ENCODE peak calls at places on chromosome 15, in five cellular contexts. Q is SJSA1; Z is DND-41; B is neuronal stem cell; Y is CD8-positive, alpha-beta T cell. K is an unnamed sample.

GRCh38 chr15:68610825-68611224 is 32.0 kb downstream of the CORO2B start:
- DNase-seq in Z (no peak), Y (no peak), B (no peak), Q (no peak), K (no peak)

GRCh38 chr15:42050484-42051255 is 29.8 kb upstream of the PLA2G4E start:
- DNase-seq in Z (no peak), Y (no peak), Q (no peak), B (no peak), K (no peak)

GRCh38 chr15:32774022-32774421 is 56.2 kb downstream of the GREM1 start:
- DNase-seq in Q (peak; percentile 99), Z (no peak), Y (no peak), B (no peak), K (no peak)

GRCh38 chr15:73368301-73369072 is at the start of gene HCN4:
- DNase-seq in Z (no peak), B (peak; percentile 72), Q (no peak), Y (no peak), K (no peak)

GRCh38 chr15:75198560-75199346 is 2.9 kb upstream of the C15orf39 start:
- DNase-seq in Q (peak; percentile 46), Y (no peak), Z (peak; percentile 76), B (no peak), K (no peak)

GRCh38 chr15:90071220-90071807 is 31.0 kb downstream of the IDH2 start:
- DNase-seq in Z (peak; percentile 78), Y (peak; percentile 65), Q (peak; percentile 63), B (no peak), K (peak; percentile 78)

GRCh38 chr15:92625297-92625980 is 30.1 kb downstream of the FAM174B start:
- DNase-seq in Y (no peak), Z (no peak), B (no peak), Q (no peak), K (no peak)

GRCh38 chr15:77138167-77138522 is 67.2 kb upstream of the TSPAN3 start:
- DNase-seq in Z (no peak), B (no peak), Y (no peak), Q (no peak), K (no peak)

GRCh38 chr15:92506506-92506905 is 112.8 kb downstream of the ST8SIA2 start:
- DNase-seq in Z (no peak), Y (no peak), Q (no peak), B (no peak), K (no peak)

GRCh38 chr15:66633346-66633745 is 67.5 kb upstream of the LCTL start:
- DNase-seq in Q (no peak), Z (no peak), B (no peak), Y (no peak), K (no peak)

GRCh38 chr15:90020041-90020735 is 19.1 kb downstream of the ZNF710 start:
- DNase-seq in B (no peak), Q (no peak), Z (no peak), Y (no peak), K (no peak)

GRCh38 chr15:22980189-22981136 is at the start of gene CYFIP1:
- DNase-seq in Q (peak; percentile 84), Y (no peak), B (peak; percentile 66), Z (no peak), K (peak; percentile 87)

GRCh38 chr15:70507772-70508351 is 255.5 kb downstream of the UACA start:
- DNase-seq in Q (peak; percentile 69), B (no peak), Y (no peak), Z (peak; percentile 35), K (no peak)

GRCh38 chr15:78620839-78621421 is at the start of gene CHRNA3:
- DNase-seq in Q (no peak), B (no peak), Z (peak; percentile 34), Y (no peak), K (peak; percentile 13)

GRCh38 chr15:39584662-39585393 is 3.9 kb downstream of the THBS1 start:
- DNase-seq in Z (no peak), Q (no peak), B (no peak), Y (no peak), K (no peak)
- H3K4me3 ChIP-seq in Z (no peak overlapping the region), Q (no peak overlapping the region), B (no peak overlapping the region), Y (no peak overlapping the region), K (no peak overlapping the region)

GRCh38 chr15:101642361-101642760 is 9.8 kb downstream of the TM2D3 start:
- DNase-seq in Y (no peak), Q (no peak), Z (no peak), B (no peak), K (no peak)
- H3K27ac ChIP-seq in Y (no peak overlapping the region), Q (no peak overlapping the region), Z (peak overlapping the region; percentile 49), B (peak overlapping the region; percentile 57), K (no peak overlapping the region)

DNA sequence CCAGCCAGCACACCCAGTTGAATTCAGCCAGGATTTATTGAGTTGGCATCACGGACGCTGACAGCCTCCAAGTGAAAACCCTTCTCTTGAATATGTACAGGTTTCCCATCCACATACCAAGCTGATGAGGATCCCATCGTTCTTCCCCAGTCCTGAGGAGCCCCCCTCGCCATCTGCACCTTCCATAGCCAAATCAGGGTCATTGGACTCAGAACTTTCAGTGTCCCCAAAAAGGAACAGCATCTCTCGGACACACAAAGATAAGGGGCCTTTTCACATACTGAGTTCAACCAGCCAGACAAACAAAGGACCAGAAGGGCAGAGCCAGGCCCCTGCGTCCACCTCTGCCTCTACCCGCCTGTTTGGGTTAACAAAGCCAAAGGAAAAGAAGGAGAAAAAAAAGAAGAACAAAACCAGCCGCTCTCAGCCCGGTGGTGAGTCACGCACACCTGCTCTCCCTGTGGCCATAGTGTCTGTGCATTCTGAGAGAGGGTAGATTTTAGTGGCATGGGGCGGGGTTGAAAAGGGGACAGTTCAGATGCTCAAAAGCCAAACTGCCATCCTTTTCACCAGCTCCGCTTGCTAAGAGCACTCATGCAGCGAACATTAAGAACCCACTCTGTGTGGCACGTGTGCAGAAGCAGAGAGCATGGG is 51.2 kb downstream of the KLHL25 start:
- DNase-seq in Q (no peak), Z (no peak), B (no peak), Y (no peak), K (no peak)
- H3K4me3 ChIP-seq in Q (no peak overlapping the region), Z (no peak overlapping the region), B (no peak overlapping the region), Y (no peak overlapping the region), K (no peak overlapping the region)

GRCh38 chr15:58538225-58538731 is 106.5 kb downstream of the LIPC start:
- DNase-seq in Q (no peak), Z (no peak), B (no peak), Y (no peak), K (no peak)
- H3K27ac ChIP-seq in Q (no peak overlapping the region), Z (no peak overlapping the region), B (no peak overlapping the region), Y (no peak overlapping the region), K (no peak overlapping the region)

GRCh38 chr15:51558421-51558820 is 64.2 kb downstream of the DMXL2 start:
- DNase-seq in Y (no peak), Q (no peak), Z (no peak), B (no peak), K (no peak)
- H3K4me3 ChIP-seq in Y (no peak overlapping the region), Q (no peak overlapping the region), Z (no peak overlapping the region), B (no peak overlapping the region), K (no peak overlapping the region)

DNA sequence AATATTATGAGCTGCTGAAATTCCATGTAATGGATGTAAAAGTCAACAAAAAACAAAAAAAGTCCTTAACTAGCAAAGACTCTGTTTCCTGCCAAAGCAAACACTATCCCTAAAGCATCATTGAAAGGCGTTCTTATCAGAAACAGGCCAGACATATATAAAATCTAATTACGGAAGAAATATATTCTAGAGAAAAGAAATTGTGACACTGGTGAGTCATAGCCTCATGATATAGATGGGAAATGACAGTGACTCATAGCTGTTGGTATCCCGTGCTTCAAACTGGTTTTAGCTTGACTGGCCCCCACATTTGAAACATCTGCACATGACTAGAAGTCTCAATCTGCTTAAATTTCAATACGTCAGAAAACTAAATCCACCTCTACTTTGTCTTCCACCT is 456.5 kb upstream of the ARRDC4 start:
- DNase-seq in Q (no peak), Y (no peak), B (no peak), Z (no peak), K (no peak)
- H3K27ac ChIP-seq in Q (no peak overlapping the region), Y (no peak overlapping the region), B (no peak overlapping the region), Z (no peak overlapping the region), K (no peak overlapping the region)

GRCh38 chr15:88704791-88705768 is 66.3 kb downstream of the ISG20 start:
- DNase-seq in Y (no peak), Q (no peak), B (peak; percentile 24), Z (no peak), K (peak; percentile 43)
- H3K4me3 ChIP-seq in Y (peak overlapping the region; percentile 33), Q (no peak overlapping the region), B (no peak overlapping the region), Z (no peak overlapping the region), K (no peak overlapping the region)

K was measured in adrenal gland.